ENCODE peak calls at places on chromosomes 6 and 20, in ten cellular contexts. U, G, Q, V, M, T, Z, E, L and R are unnamed samples.

GRCh38 chr6:34339971-34340370 is 52.5 kb downstream of the NUDT3 start:
- DNase-seq in V (no peak), U (no peak), L (no peak), Z (no peak), T (no peak), Q (no peak), E (no peak), G (no peak), M (no peak), R (no peak)

GRCh38 chr20:9018346-9018745 is 50.5 kb upstream of the PLCB4 start:
- DNase-seq in E (no peak), G (no peak), U (no peak), L (no peak), Q (no peak), T (no peak), V (no peak), M (no peak), Z (no peak), R (no peak)

GRCh38 chr6:169559001-169559441 is 142.8 kb downstream of the WDR27 start:
- DNase-seq in U (no peak), G (no peak), L (no peak), E (no peak), Q (no peak), V (no peak), Z (no peak), T (no peak), M (no peak), R (no peak)

GRCh38 chr20:31926493-31926892 is 25.4 kb downstream of the PDRG1 start:
- DNase-seq in E (no peak), T (no peak), Q (no peak), G (no peak), U (no peak), V (no peak), L (no peak), Z (no peak), M (no peak), R (no peak)

GRCh38 chr6:37678078-37678846 is 19.4 kb downstream of the MDGA1 start:
- DNase-seq in G (no peak), Z (no peak), V (no peak), T (no peak), Q (no peak), M (no peak), E (no peak), L (no peak), U (no peak), R (no peak)

GRCh38 chr20:62583424-62583920 is 58.8 kb upstream of the SLCO4A1 start:
- DNase-seq in Q (no peak), E (no peak), M (no peak), U (no peak), L (no peak), V (no peak), T (peak; percentile 41), Z (no peak), G (no peak), R (no peak)

GRCh38 chr6:106799008-106799952 is 169.9 kb downstream of the QRSL1 start:
- DNase-seq in V (peak; percentile 18), E (no peak), U (peak; percentile 77), M (no peak), Z (no peak), L (no peak), Q (no peak), G (no peak), T (no peak), R (no peak)

GRCh38 chr6:89082439-89082838 is 1.9 kb downstream of the PNRC1 start:
- DNase-seq in M (no peak), Q (no peak), V (no peak), G (no peak), E (no peak), L (no peak), U (no peak), Z (no peak), T (no peak), R (no peak)

GRCh38 chr20:50464026-50464724 is 46.0 kb upstream of the PTPN1 start:
- DNase-seq in Z (peak; percentile 72), T (peak; percentile 70), M (no peak), Q (peak; percentile 84), V (peak; percentile 57), L (peak; percentile 44), E (no peak), U (peak; percentile 66), G (no peak), R (no peak)

GRCh38 chr6:11196511-11197174 is 35.8 kb downstream of the NEDD9 start:
- DNase-seq in U (no peak), G (no peak), E (no peak), L (no peak), Q (no peak), T (no peak), Z (no peak), M (no peak), V (no peak), R (no peak)

GRCh38 chr20:45085289-45085688 is 15.6 kb downstream of the KCNS1 start:
- DNase-seq in T (no peak), Q (no peak), Z (no peak), V (no peak), G (no peak), E (no peak), L (no peak), M (no peak), U (no peak), R (no peak)

GRCh38 chr20:17077030-17077429 is 149.8 kb upstream of the PCSK2 start:
- DNase-seq in Q (no peak), E (no peak), Z (no peak), M (no peak), U (no peak), L (no peak), G (no peak), T (no peak), V (no peak), R (no peak)

GRCh38 chr6:31399589-31400466 is 3.6 kb upstream of the MICA start:
- DNase-seq in T (peak; percentile 94), L (peak; percentile 96), Q (peak; percentile 92), M (no peak), U (peak; percentile 84), E (peak; percentile 29), Z (peak; percentile 80), V (peak; percentile 76), G (peak; percentile 80), R (peak; percentile 49)
- TF ChIP-seq POLR2A in T (no peak), L (peak; percentile 58), Q (no peak), M (no peak), U (peak; percentile 65), E (peak; percentile 62), Z (peak; percentile 79), V (peak; percentile 45), G (no peak), R (peak; percentile 39)

DNA sequence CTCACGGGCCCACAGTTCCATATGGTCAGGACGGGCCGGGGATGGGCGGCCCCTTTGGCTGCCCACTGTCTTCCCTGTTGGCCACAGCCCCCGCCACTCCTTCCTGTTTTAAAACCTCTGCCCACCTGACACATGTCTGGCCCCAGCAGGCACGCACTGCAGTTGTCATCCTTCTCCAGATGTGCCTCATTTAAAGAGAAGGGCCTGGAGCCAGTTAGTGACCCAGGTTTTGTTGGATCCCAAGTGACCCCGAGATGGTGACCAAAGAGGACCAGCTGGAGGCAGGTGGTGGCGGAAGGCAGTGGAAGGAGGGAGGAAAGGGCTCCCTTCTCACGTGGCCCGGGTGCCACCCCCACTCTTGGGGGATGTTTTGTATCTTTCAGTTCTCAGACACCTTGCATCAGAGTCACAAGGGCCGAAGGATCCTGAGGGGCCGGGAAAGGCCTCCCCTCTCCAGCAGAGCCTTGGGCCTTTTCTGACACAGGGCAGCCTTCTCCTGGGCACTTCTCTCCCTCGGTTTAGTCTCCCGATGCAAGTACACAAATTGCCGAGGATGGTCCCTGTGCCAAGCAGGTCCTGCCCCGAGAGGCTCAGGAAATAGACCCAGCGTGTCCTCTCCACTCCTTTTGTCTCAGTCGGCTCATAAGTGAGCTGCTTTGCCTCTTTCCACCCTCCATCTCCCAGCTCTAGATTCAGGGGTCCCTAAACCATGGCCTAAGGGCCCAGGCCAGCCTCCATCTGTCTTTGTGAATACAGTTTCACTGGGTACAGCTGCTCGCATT is 117.6 kb downstream of the SULF2 start:
- DNase-seq in T (no peak), E (no peak), Q (no peak), V (no peak), M (no peak), L (no peak), Z (no peak), U (no peak), G (no peak), R (no peak)
- TF ChIP-seq POLR2A in T (no peak), E (no peak), Q (no peak), V (no peak), M (peak; percentile 17), L (no peak), Z (no peak), U (no peak), G (no peak), R (no peak)

GRCh38 chr20:64027981-64028685 is 7.8 kb upstream of the C20orf204 start:
- DNase-seq in E (no peak), Z (no peak), G (no peak), Q (no peak), U (no peak), V (no peak), M (no peak), L (no peak), T (no peak), R (no peak)
- TF ChIP-seq POLR2A in E (no peak), Z (no peak), G (no peak), Q (no peak), U (no peak), V (no peak), M (no peak), L (no peak), T (no peak), R (no peak)

GRCh38 chr6:13285705-13286104 is 42.6 kb downstream of the TBC1D7 start:
- DNase-seq in Z (no peak), E (no peak), M (no peak), V (no peak), G (no peak), Q (no peak), U (no peak), L (no peak), T (no peak), R (no peak)

GRCh38 chr6:13287104-13287503 is 41.2 kb downstream of the TBC1D7 start:
- DNase-seq in T (no peak), M (no peak), Z (no peak), L (no peak), G (no peak), U (no peak), Q (no peak), E (no peak), V (no peak), R (no peak)

GRCh38 chr6:13284646-13285045 is 43.7 kb downstream of the TBC1D7 start:
- DNase-seq in Z (no peak), M (no peak), T (no peak), L (no peak), Q (no peak), G (no peak), U (no peak), V (no peak), E (no peak), R (no peak)

GRCh38 chr6:13288481-13288880 is 39.9 kb downstream of the TBC1D7 start:
- DNase-seq in M (no peak), L (no peak), V (no peak), T (no peak), E (no peak), Q (no peak), U (no peak), Z (no peak), G (no peak), R (no peak)

DNA sequence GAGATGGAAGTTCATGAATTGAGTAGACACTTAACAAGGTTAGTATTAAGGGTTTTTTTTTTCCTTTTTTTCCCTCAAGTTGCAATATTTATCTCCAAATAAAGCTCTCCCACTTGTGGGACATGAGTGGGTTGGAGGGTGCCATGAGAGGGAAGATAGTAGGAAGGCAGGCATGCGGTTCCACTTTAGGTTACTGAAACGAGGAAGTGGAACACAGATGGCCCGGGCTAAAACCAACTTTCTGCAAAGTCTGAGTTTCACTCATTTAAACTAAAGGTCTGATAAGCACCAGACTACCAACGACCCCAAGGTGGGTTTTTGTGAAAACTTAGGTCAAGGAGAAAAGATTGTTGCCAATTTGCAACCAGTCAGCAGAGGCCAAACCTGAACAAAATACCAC is 42.2 kb downstream of the TBC1D7 start:
- DNase-seq in L (no peak), G (no peak), E (no peak), T (no peak), V (no peak), U (no peak), Z (no peak), Q (no peak), M (no peak), R (no peak)
- TF ChIP-seq POLR2A in L (no peak), G (no peak), E (no peak), T (no peak), V (no peak), U (no peak), Z (no peak), Q (no peak), M (no peak), R (no peak)